ENCODE peak calls at places on chromosomes 11 and 22, in six cellular contexts. S is left ventricle myocardium superior; A is fibroblast of pulmonary artery; M is fibroblast of mammary gland; C is activated CD4-positive, alpha-beta T cell treated with anti-CD3 and anti-CD28 coated beads, Interleukin-2, amount 50 U/mL, for 48 hours; K is adrenal gland. F is an unnamed sample.

GRCh38 chr11:118930152-118930712 is 4.5 kb upstream of the BCL9L start:
- DNase-seq in S (peak; percentile 85), C (peak; percentile 96), M (peak; percentile 68), A (peak; percentile 80), K (peak; percentile 96), F (peak; percentile 73)

GRCh38 chr11:74462631-74463030 is 4.7 kb downstream of the KCNE3 start:
- DNase-seq in A (no peak), S (no peak), M (no peak), C (no peak), K (peak; percentile 38), F (no peak)

GRCh38 chr11:124518900-124519541 is 24.4 kb downstream of the OR8B12 start:
- DNase-seq in K (no peak), C (no peak), M (peak; percentile 28), S (no peak), A (peak; percentile 54), F (no peak)

GRCh38 chr22:19134176-19134831 is 3.2 kb downstream of the TSSK2 start:
- DNase-seq in C (no peak), K (no peak), S (no peak), A (no peak), M (no peak), F (no peak)

GRCh38 chr11:113992459-113993105 is 17.7 kb downstream of the HTR3A start:
- DNase-seq in C (no peak), S (no peak), K (no peak), M (no peak), A (no peak), F (no peak)

GRCh38 chr11:9263840-9264380 is 1.2 kb downstream of the DENND5A start:
- DNase-seq in C (peak; percentile 61), K (no peak), A (no peak), M (peak; percentile 50), S (no peak), F (peak; percentile 57)

GRCh38 chr22:18050065-18050464 is 25.7 kb upstream of the MICAL3 start:
- DNase-seq in S (no peak), M (no peak), K (no peak), A (no peak), C (no peak), F (no peak)

GRCh38 chr11:62883677-62884076 is 3.0 kb downstream of the SLC3A2 start:
- DNase-seq in M (no peak), A (no peak), K (no peak), S (no peak), C (no peak), F (no peak)

GRCh38 chr22:25176175-25176574 is 23.5 kb upstream of the CRYBB3 start:
- DNase-seq in K (no peak), A (no peak), M (no peak), S (no peak), C (no peak), F (no peak)

GRCh38 chr11:92071660-92072059 is 153.0 kb upstream of the FAT3 start:
- DNase-seq in S (no peak), M (no peak), A (no peak), K (no peak), C (no peak), F (no peak)

GRCh38 chr11:113673566-113674396 is 32.3 kb downstream of the TMPRSS5 start:
- DNase-seq in A (no peak), M (peak; percentile 38), K (no peak), C (no peak), S (no peak), F (no peak)

GRCh38 chr11:38131535-38131934 is 1533.5 kb upstream of the RAG2 start:
- DNase-seq in S (no peak), C (no peak), M (no peak), A (no peak), K (no peak), F (peak; percentile 1)

GRCh38 chr11:130719516-130719915 is 196.8 kb downstream of the SNX19 start:
- DNase-seq in C (no peak), M (peak; percentile 15), A (peak; percentile 73), K (no peak), S (no peak), F (no peak)